ENCODE peak calls at places on chromosomes 11 and 22, in ten cellular contexts. One of them, this sample, is unnamed.
A peak's percentile ranks its signal among the peaks of the same experiment; 100 is the strongest.

GRCh38 chr11:35321111-35321510 is 98.2 kb downstream of the SLC1A2 start:
- DNase-seq in naive thymus-derived CD4-positive, alpha-beta T cell: no peak
- DNase-seq in dorsolateral prefrontal cortex: no peak
- DNase-seq in CD4-positive, CD25-positive, alpha-beta regulatory T cell: no peak
- DNase-seq in A673: no peak
- DNase-seq in neural progenitor cell: no peak
- DNase-seq in choroid plexus epithelial cell: no peak
- DNase-seq in neuronal stem cell: no peak
- DNase-seq in GM23338: no peak
- DNase-seq in pancreas: no peak
- DNase-seq in this sample: no peak

GRCh38 chr11:7587712-7588111 is 73.9 kb downstream of the PPFIBP2 start:
- DNase-seq in naive thymus-derived CD4-positive, alpha-beta T cell: no peak
- DNase-seq in dorsolateral prefrontal cortex: no peak
- DNase-seq in CD4-positive, CD25-positive, alpha-beta regulatory T cell: no peak
- DNase-seq in A673: no peak
- DNase-seq in neural progenitor cell: no peak
- DNase-seq in choroid plexus epithelial cell: no peak
- DNase-seq in neuronal stem cell: no peak
- DNase-seq in GM23338: no peak
- DNase-seq in pancreas: no peak
- DNase-seq in this sample: no peak

GRCh38 chr11:134152692-134153091 is 71.1 kb downstream of the NCAPD3 start:
- DNase-seq in naive thymus-derived CD4-positive, alpha-beta T cell: no peak
- DNase-seq in dorsolateral prefrontal cortex: no peak
- DNase-seq in CD4-positive, CD25-positive, alpha-beta regulatory T cell: no peak
- DNase-seq in A673: no peak
- DNase-seq in neural progenitor cell: no peak
- DNase-seq in choroid plexus epithelial cell: no peak
- DNase-seq in neuronal stem cell: no peak
- DNase-seq in GM23338: no peak
- DNase-seq in pancreas: no peak
- DNase-seq in this sample: no peak

GRCh38 chr22:49825944-49826602 is 1.6 kb downstream of the BRD1 start:
- DNase-seq in naive thymus-derived CD4-positive, alpha-beta T cell: peak; percentile 56
- DNase-seq in dorsolateral prefrontal cortex: no peak
- DNase-seq in CD4-positive, CD25-positive, alpha-beta regulatory T cell: peak; percentile 70
- DNase-seq in A673: peak; percentile 28
- DNase-seq in neural progenitor cell: no peak
- DNase-seq in choroid plexus epithelial cell: peak; percentile 34
- DNase-seq in neuronal stem cell: no peak
- DNase-seq in GM23338: no peak
- DNase-seq in pancreas: no peak
- DNase-seq in this sample: peak; percentile 32

GRCh38 chr11:15093432-15093831 is 20.0 kb downstream of the CALCB start:
- DNase-seq in naive thymus-derived CD4-positive, alpha-beta T cell: no peak
- DNase-seq in dorsolateral prefrontal cortex: no peak
- DNase-seq in CD4-positive, CD25-positive, alpha-beta regulatory T cell: no peak
- DNase-seq in A673: no peak
- DNase-seq in neural progenitor cell: no peak
- DNase-seq in choroid plexus epithelial cell: no peak
- DNase-seq in neuronal stem cell: no peak
- DNase-seq in GM23338: no peak
- DNase-seq in pancreas: no peak
- DNase-seq in this sample: no peak

GRCh38 chr22:32142600-32142999 is 16.5 kb downstream of the C22orf42 start:
- DNase-seq in naive thymus-derived CD4-positive, alpha-beta T cell: no peak
- DNase-seq in dorsolateral prefrontal cortex: no peak
- DNase-seq in CD4-positive, CD25-positive, alpha-beta regulatory T cell: peak; percentile 48
- DNase-seq in A673: no peak
- DNase-seq in neural progenitor cell: no peak
- DNase-seq in choroid plexus epithelial cell: no peak
- DNase-seq in neuronal stem cell: no peak
- DNase-seq in GM23338: no peak
- DNase-seq in pancreas: no peak
- DNase-seq in this sample: no peak

GRCh38 chr11:74269161-74269809 is 42.2 kb downstream of the P4HA3 start:
- DNase-seq in naive thymus-derived CD4-positive, alpha-beta T cell: peak; percentile 46
- DNase-seq in dorsolateral prefrontal cortex: no peak
- DNase-seq in CD4-positive, CD25-positive, alpha-beta regulatory T cell: peak; percentile 9
- DNase-seq in A673: no peak
- DNase-seq in neural progenitor cell: no peak
- DNase-seq in choroid plexus epithelial cell: peak; percentile 84
- DNase-seq in neuronal stem cell: no peak
- DNase-seq in GM23338: no peak
- DNase-seq in pancreas: no peak
- DNase-seq in this sample: peak; percentile 94

GRCh38 chr11:95241673-95242072 is 10.7 kb upstream of the SESN3 start:
- DNase-seq in naive thymus-derived CD4-positive, alpha-beta T cell: no peak
- DNase-seq in dorsolateral prefrontal cortex: no peak
- DNase-seq in CD4-positive, CD25-positive, alpha-beta regulatory T cell: no peak
- DNase-seq in A673: no peak
- DNase-seq in neural progenitor cell: no peak
- DNase-seq in choroid plexus epithelial cell: no peak
- DNase-seq in neuronal stem cell: no peak
- DNase-seq in GM23338: no peak
- DNase-seq in pancreas: no peak
- DNase-seq in this sample: no peak

GRCh38 chr22:43009444-43009843 is 5.5 kb downstream of the PACSIN2 start:
- DNase-seq in naive thymus-derived CD4-positive, alpha-beta T cell: no peak
- DNase-seq in dorsolateral prefrontal cortex: no peak
- DNase-seq in CD4-positive, CD25-positive, alpha-beta regulatory T cell: no peak
- DNase-seq in A673: no peak
- DNase-seq in neural progenitor cell: no peak
- DNase-seq in choroid plexus epithelial cell: no peak
- DNase-seq in neuronal stem cell: no peak
- DNase-seq in GM23338: no peak
- DNase-seq in pancreas: no peak
- DNase-seq in this sample: no peak

GRCh38 chr22:43008509-43008908 is 6.4 kb downstream of the PACSIN2 start:
- DNase-seq in naive thymus-derived CD4-positive, alpha-beta T cell: no peak
- DNase-seq in dorsolateral prefrontal cortex: no peak
- DNase-seq in CD4-positive, CD25-positive, alpha-beta regulatory T cell: no peak
- DNase-seq in A673: no peak
- DNase-seq in neural progenitor cell: no peak
- DNase-seq in choroid plexus epithelial cell: no peak
- DNase-seq in neuronal stem cell: no peak
- DNase-seq in GM23338: no peak
- DNase-seq in pancreas: no peak
- DNase-seq in this sample: no peak

GRCh38 chr22:43007519-43008102 is 7.3 kb downstream of the PACSIN2 start:
- DNase-seq in naive thymus-derived CD4-positive, alpha-beta T cell: no peak
- DNase-seq in dorsolateral prefrontal cortex: no peak
- DNase-seq in CD4-positive, CD25-positive, alpha-beta regulatory T cell: no peak
- DNase-seq in A673: no peak
- DNase-seq in neural progenitor cell: no peak
- DNase-seq in choroid plexus epithelial cell: peak; percentile 67
- DNase-seq in neuronal stem cell: no peak
- DNase-seq in GM23338: no peak
- DNase-seq in pancreas: peak; percentile 83
- DNase-seq in this sample: no peak

GRCh38 chr22:43011079-43011478 is 3.9 kb downstream of the PACSIN2 start:
- DNase-seq in naive thymus-derived CD4-positive, alpha-beta T cell: no peak
- DNase-seq in dorsolateral prefrontal cortex: no peak
- DNase-seq in CD4-positive, CD25-positive, alpha-beta regulatory T cell: no peak
- DNase-seq in A673: no peak
- DNase-seq in neural progenitor cell: no peak
- DNase-seq in choroid plexus epithelial cell: no peak
- DNase-seq in neuronal stem cell: no peak
- DNase-seq in GM23338: peak; percentile 75
- DNase-seq in pancreas: peak; percentile 69
- DNase-seq in this sample: no peak

DNA sequence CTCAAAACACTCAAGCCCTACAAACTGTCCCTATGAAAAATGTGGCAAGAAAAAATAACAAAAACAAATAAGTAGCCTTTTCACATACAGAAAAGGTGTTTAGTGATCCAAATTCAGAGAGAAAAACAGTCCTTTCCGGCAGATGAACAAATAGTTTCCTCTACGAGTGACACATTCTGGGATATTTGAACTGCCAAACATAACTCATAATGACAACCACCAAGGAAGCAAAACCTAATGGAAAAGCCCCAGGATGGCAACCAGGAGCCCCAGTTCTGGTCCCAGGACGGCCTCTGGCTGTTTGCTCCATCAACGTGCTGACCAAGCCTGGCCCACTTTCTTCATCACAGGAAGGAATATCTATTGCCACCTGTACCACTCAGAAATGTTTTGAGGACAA is 6.0 kb downstream of the PACSIN2 start:
- DNase-seq in naive thymus-derived CD4-positive, alpha-beta T cell: no peak
- DNase-seq in dorsolateral prefrontal cortex: no peak
- DNase-seq in CD4-positive, CD25-positive, alpha-beta regulatory T cell: no peak
- DNase-seq in A673: no peak
- DNase-seq in neural progenitor cell: no peak
- DNase-seq in choroid plexus epithelial cell: no peak
- DNase-seq in neuronal stem cell: no peak
- DNase-seq in GM23338: no peak
- DNase-seq in pancreas: no peak
- DNase-seq in this sample: no peak
- H3K4me3 ChIP-seq in naive thymus-derived CD4-positive, alpha-beta T cell: no peak overlapping the region
- H3K4me3 ChIP-seq in dorsolateral prefrontal cortex: no peak overlapping the region
- H3K4me3 ChIP-seq in CD4-positive, CD25-positive, alpha-beta regulatory T cell: no peak overlapping the region
- H3K4me3 ChIP-seq in A673: no peak overlapping the region
- H3K4me3 ChIP-seq in neural progenitor cell: no peak overlapping the region
- H3K4me3 ChIP-seq in choroid plexus epithelial cell: no peak overlapping the region
- H3K4me3 ChIP-seq in neuronal stem cell: no peak overlapping the region
- H3K4me3 ChIP-seq in GM23338: no peak overlapping the region
- H3K4me3 ChIP-seq in pancreas: no peak overlapping the region
- H3K4me3 ChIP-seq in this sample: no peak overlapping the region

GRCh38 chr11:57424802-57425564 is 1.9 kb downstream of the SLC43A3 start:
- DNase-seq in naive thymus-derived CD4-positive, alpha-beta T cell: peak; percentile 57
- DNase-seq in dorsolateral prefrontal cortex: no peak
- DNase-seq in CD4-positive, CD25-positive, alpha-beta regulatory T cell: peak; percentile 85
- DNase-seq in A673: peak; percentile 96
- DNase-seq in neural progenitor cell: peak; percentile 40
- DNase-seq in choroid plexus epithelial cell: peak; percentile 97
- DNase-seq in neuronal stem cell: no peak
- DNase-seq in GM23338: no peak
- DNase-seq in pancreas: no peak
- DNase-seq in this sample: peak; percentile 96
- H3K4me3 ChIP-seq in naive thymus-derived CD4-positive, alpha-beta T cell: peak overlapping the region; percentile 56
- H3K4me3 ChIP-seq in dorsolateral prefrontal cortex: no peak overlapping the region
- H3K4me3 ChIP-seq in CD4-positive, CD25-positive, alpha-beta regulatory T cell: peak overlapping the region; percentile 66
- H3K4me3 ChIP-seq in A673: no peak overlapping the region
- H3K4me3 ChIP-seq in neural progenitor cell: no peak overlapping the region
- H3K4me3 ChIP-seq in choroid plexus epithelial cell: no peak overlapping the region
- H3K4me3 ChIP-seq in neuronal stem cell: no peak overlapping the region
- H3K4me3 ChIP-seq in GM23338: no peak overlapping the region
- H3K4me3 ChIP-seq in pancreas: no peak overlapping the region
- H3K4me3 ChIP-seq in this sample: peak overlapping the region; percentile 74

DNA sequence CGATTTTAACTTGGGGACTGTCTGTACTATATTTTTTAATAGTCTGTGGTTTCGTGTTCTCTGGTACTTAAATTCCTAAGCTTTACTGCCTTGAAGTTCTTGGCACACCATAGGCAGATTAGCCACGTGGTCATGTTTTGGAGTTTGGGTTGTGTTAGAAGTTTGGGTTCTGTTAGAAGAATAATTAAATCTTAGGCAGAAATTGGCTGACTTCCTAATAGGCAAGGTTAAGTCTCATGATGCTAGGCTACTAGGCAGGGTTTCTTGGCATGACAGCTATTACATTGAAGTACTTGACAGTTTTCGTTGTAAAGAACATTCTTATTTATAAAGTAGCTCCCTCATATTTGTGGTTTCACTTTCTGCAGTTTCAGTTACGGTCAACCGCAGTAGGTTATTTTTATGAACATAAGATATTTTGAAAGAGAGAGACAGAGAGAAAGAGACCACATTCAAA is 30.0 kb upstream of the MMP7 start:
- DNase-seq in naive thymus-derived CD4-positive, alpha-beta T cell: peak; percentile 5
- DNase-seq in dorsolateral prefrontal cortex: no peak
- DNase-seq in CD4-positive, CD25-positive, alpha-beta regulatory T cell: peak; percentile 72
- DNase-seq in A673: peak; percentile 18
- DNase-seq in neural progenitor cell: no peak
- DNase-seq in choroid plexus epithelial cell: peak; percentile 95
- DNase-seq in neuronal stem cell: no peak
- DNase-seq in GM23338: no peak
- DNase-seq in pancreas: no peak
- DNase-seq in this sample: peak; percentile 52
- H3K4me3 ChIP-seq in naive thymus-derived CD4-positive, alpha-beta T cell: peak overlapping the region; percentile 34
- H3K4me3 ChIP-seq in dorsolateral prefrontal cortex: peak overlapping the region; percentile 21
- H3K4me3 ChIP-seq in CD4-positive, CD25-positive, alpha-beta regulatory T cell: peak overlapping the region; percentile 65
- H3K4me3 ChIP-seq in A673: no peak overlapping the region
- H3K4me3 ChIP-seq in neural progenitor cell: no peak overlapping the region
- H3K4me3 ChIP-seq in choroid plexus epithelial cell: peak overlapping the region; percentile 38
- H3K4me3 ChIP-seq in neuronal stem cell: no peak overlapping the region
- H3K4me3 ChIP-seq in GM23338: no peak overlapping the region
- H3K4me3 ChIP-seq in pancreas: no peak overlapping the region
- H3K4me3 ChIP-seq in this sample: peak overlapping the region; percentile 0

GRCh38 chr11:44978279-44978960 is 27.7 kb upstream of the TP53I11 start:
- DNase-seq in naive thymus-derived CD4-positive, alpha-beta T cell: no peak
- DNase-seq in dorsolateral prefrontal cortex: no peak
- DNase-seq in CD4-positive, CD25-positive, alpha-beta regulatory T cell: no peak
- DNase-seq in A673: no peak
- DNase-seq in neural progenitor cell: no peak
- DNase-seq in choroid plexus epithelial cell: no peak
- DNase-seq in neuronal stem cell: no peak
- DNase-seq in GM23338: no peak
- DNase-seq in pancreas: no peak
- DNase-seq in this sample: no peak

GRCh38 chr11:44976576-44976975 is 25.9 kb upstream of the TP53I11 start:
- DNase-seq in naive thymus-derived CD4-positive, alpha-beta T cell: no peak
- DNase-seq in dorsolateral prefrontal cortex: no peak
- DNase-seq in CD4-positive, CD25-positive, alpha-beta regulatory T cell: no peak
- DNase-seq in A673: no peak
- DNase-seq in neural progenitor cell: no peak
- DNase-seq in choroid plexus epithelial cell: no peak
- DNase-seq in neuronal stem cell: no peak
- DNase-seq in GM23338: no peak
- DNase-seq in pancreas: no peak
- DNase-seq in this sample: no peak

GRCh38 chr11:44978961-44979331 is 28.3 kb upstream of the TP53I11 start:
- DNase-seq in naive thymus-derived CD4-positive, alpha-beta T cell: no peak
- DNase-seq in dorsolateral prefrontal cortex: no peak
- DNase-seq in CD4-positive, CD25-positive, alpha-beta regulatory T cell: no peak
- DNase-seq in A673: no peak
- DNase-seq in neural progenitor cell: no peak
- DNase-seq in choroid plexus epithelial cell: no peak
- DNase-seq in neuronal stem cell: no peak
- DNase-seq in GM23338: no peak
- DNase-seq in pancreas: peak; percentile 69
- DNase-seq in this sample: no peak

GRCh38 chr11:44979536-44980399 is 29.1 kb upstream of the TP53I11 start:
- DNase-seq in naive thymus-derived CD4-positive, alpha-beta T cell: no peak
- DNase-seq in dorsolateral prefrontal cortex: no peak
- DNase-seq in CD4-positive, CD25-positive, alpha-beta regulatory T cell: no peak
- DNase-seq in A673: no peak
- DNase-seq in neural progenitor cell: peak; percentile 44
- DNase-seq in choroid plexus epithelial cell: no peak
- DNase-seq in neuronal stem cell: no peak
- DNase-seq in GM23338: peak; percentile 43
- DNase-seq in pancreas: peak; percentile 89
- DNase-seq in this sample: no peak

DNA sequence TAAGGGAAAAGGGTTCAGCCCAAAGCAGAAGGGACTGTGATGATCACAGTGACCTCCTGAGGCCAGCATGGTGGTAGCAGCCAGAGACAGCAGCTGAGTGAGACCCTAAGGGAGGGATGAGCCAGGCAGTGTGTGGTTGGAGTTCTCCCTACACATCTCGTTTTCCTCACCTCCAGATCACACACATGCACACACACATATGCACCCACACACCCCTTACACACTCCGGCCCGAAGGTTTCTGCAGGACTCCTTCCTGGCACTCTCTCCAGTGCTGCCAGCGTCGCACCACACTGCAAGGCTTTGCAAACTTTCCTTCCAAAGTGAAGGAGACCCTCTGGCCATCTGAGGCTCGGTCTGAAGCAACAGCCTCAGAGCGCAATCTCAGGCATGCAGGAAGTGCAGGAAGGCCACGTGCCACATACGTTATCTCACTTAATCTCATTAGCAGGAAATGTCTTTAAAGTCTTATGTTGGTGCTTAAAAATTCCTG is 26.9 kb upstream of the TP53I11 start:
- DNase-seq in naive thymus-derived CD4-positive, alpha-beta T cell: no peak
- DNase-seq in dorsolateral prefrontal cortex: no peak
- DNase-seq in CD4-positive, CD25-positive, alpha-beta regulatory T cell: peak; percentile 46
- DNase-seq in A673: peak; percentile 76
- DNase-seq in neural progenitor cell: peak; percentile 49
- DNase-seq in choroid plexus epithelial cell: peak; percentile 30
- DNase-seq in neuronal stem cell: no peak
- DNase-seq in GM23338: peak; percentile 53
- DNase-seq in pancreas: no peak
- DNase-seq in this sample: peak; percentile 33
- H3K4me3 ChIP-seq in naive thymus-derived CD4-positive, alpha-beta T cell: no peak overlapping the region
- H3K4me3 ChIP-seq in dorsolateral prefrontal cortex: no peak overlapping the region
- H3K4me3 ChIP-seq in CD4-positive, CD25-positive, alpha-beta regulatory T cell: peak overlapping the region; percentile 26
- H3K4me3 ChIP-seq in A673: no peak overlapping the region
- H3K4me3 ChIP-seq in neural progenitor cell: no peak overlapping the region
- H3K4me3 ChIP-seq in choroid plexus epithelial cell: no peak overlapping the region
- H3K4me3 ChIP-seq in neuronal stem cell: no peak overlapping the region
- H3K4me3 ChIP-seq in GM23338: no peak overlapping the region
- H3K4me3 ChIP-seq in pancreas: no peak overlapping the region
- H3K4me3 ChIP-seq in this sample: no peak overlapping the region

This sample was measured in Jurkat, Clone E6-1.